ENCODE peak calls at places on chromosomes 12 and 14, in seven cellular contexts. D is NCI-H146; E is CD8-positive, alpha-beta T cell; G is coronary artery; L is sigmoid colon; S is T-cell; I is stimulated activated naive CD4-positive, alpha-beta T cell treated with Interleukin-2 at 50 U/mL for 16 hours. K is an unnamed sample.

GRCh38 chr12:12450043-12450451 is 93.2 kb downstream of the BORCS5 start:
- DNase-seq in D (no peak), E (no peak), G (no peak), L (no peak), S (no peak), I (no peak), K (no peak)

GRCh38 chr12:96989916-96990315 is 82.9 kb downstream of the NEDD1 start:
- DNase-seq in D (peak), E (no peak), G (no peak), L (no peak), S (no peak), I (no peak), K (no peak)

GRCh38 chr12:12890815-12891645 is at the start of gene GPRC5A:
- DNase-seq in D (peak), E (no peak), G (peak), L (peak), S (peak), I (peak), K (peak)

GRCh38 chr12:1642513-1642912 is 13.5 kb downstream of the WNT5B start:
- DNase-seq in D (peak), E (no peak), G (no peak), L (no peak), S (no peak), I (no peak), K (no peak)

GRCh38 chr14:81138429-81138828 is 82.3 kb downstream of the GTF2A1 start:
- DNase-seq in D (no peak), E (no peak), G (no peak), L (no peak), S (no peak), I (no peak), K (no peak)

GRCh38 chr14:77120771-77121743 is 20.5 kb downstream of the ZDHHC22 start:
- DNase-seq in D (no peak), E (no peak), G (peak), L (no peak), S (peak), I (peak), K (peak)

GRCh38 chr12:85804663-85805062 is 31.5 kb downstream of the RASSF9 start:
- DNase-seq in D (no peak), E (no peak), G (no peak), L (no peak), S (no peak), I (no peak), K (no peak)

GRCh38 chr14:38254565-38255407 is 1.1 kb downstream of the CLEC14A start:
- DNase-seq in D (no peak), E (no peak), G (no peak), L (no peak), S (no peak), I (no peak), K (no peak)

GRCh38 chr14:72788255-72788654 is 105.6 kb downstream of the DPF3 start:
- DNase-seq in D (no peak), E (no peak), G (no peak), L (no peak), S (no peak), I (no peak), K (no peak)

GRCh38 chr14:24411468-24412454 is 13.0 kb downstream of the NYNRIN start:
- DNase-seq in D (no peak), E (no peak), G (no peak), L (peak), S (no peak), I (peak), K (peak)

GRCh38 chr14:90546767-90547166 is 149.9 kb downstream of the CALM1 start:
- DNase-seq in D (peak), E (no peak), G (no peak), L (no peak), S (no peak), I (no peak), K (no peak)

GRCh38 chr14:21840765-21841164 is 167.1 kb upstream of the OR4E1 start:
- DNase-seq in D (no peak), E (no peak), G (no peak), L (no peak), S (no peak), I (no peak), K (peak)

GRCh38 chr14:31457665-31458659 is 656 bp upstream of the DTD2 start:
- DNase-seq in D (peak), E (no peak), G (no peak), L (no peak), S (no peak), I (no peak), K (no peak)

GRCh38 chr14:63180017-63180416 is 24.2 kb upstream of the RHOJ start:
- DNase-seq in D (no peak), E (no peak), G (no peak), L (peak), S (no peak), I (no peak), K (no peak)

GRCh38 chr12:92619730-92620684 is 82.8 kb upstream of the PLEKHG7 start:
- DNase-seq in D (no peak), E (no peak), G (no peak), L (no peak), S (no peak), I (no peak), K (no peak)

GRCh38 chr12:2049604-2050540 is 2.9 kb upstream of the CACNA1C start:
- DNase-seq in D (no peak), E (no peak), G (no peak), L (no peak), S (no peak), I (no peak), K (no peak)

GRCh38 chr14:72892879-72893635 is 844 bp downstream of the DPF3 start:
- DNase-seq in D (no peak), E (no peak), G (no peak), L (no peak), S (no peak), I (peak), K (peak)

GRCh38 chr12:95070378-95070777 is 3.0 kb downstream of the NR2C1 start:
- DNase-seq in D (no peak), E (no peak), G (no peak), L (no peak), S (no peak), I (no peak), K (no peak)

GRCh38 chr12:45644521-45644920 is 85.0 kb upstream of the ARID2 start:
- DNase-seq in D (no peak), E (no peak), G (no peak), L (no peak), S (no peak), I (no peak), K (no peak)

GRCh38 chr12:1799068-1799881 is 21.1 kb upstream of the LRTM2 start:
- DNase-seq in D (no peak), E (no peak), G (peak), L (no peak), S (no peak), I (no peak), K (no peak)

GRCh38 chr12:67981236-67982164 is 7.7 kb upstream of the IFNG-AS1 start:
- DNase-seq in D (peak), E (no peak), G (no peak), L (no peak), S (no peak), I (no peak), K (no peak)

GRCh38 chr14:60349663-60350365 is 100.8 kb downstream of the PPM1A start:
- DNase-seq in D (peak), E (no peak), G (no peak), L (no peak), S (no peak), I (peak), K (no peak)

GRCh38 chr12:90984114-90984513 is 20.7 kb downstream of the EPYC start:
- DNase-seq in D (no peak), E (no peak), G (no peak), L (no peak), S (no peak), I (no peak), K (no peak)

GRCh38 chr14:95562892-95563685 is 28.2 kb downstream of the GLRX5 start:
- DNase-seq in D (no peak), E (no peak), G (no peak), L (no peak), S (no peak), I (no peak), K (no peak)

GRCh38 chr12:90979936-90980335 is 24.8 kb downstream of the EPYC start:
- DNase-seq in D (no peak), E (no peak), G (no peak), L (no peak), S (no peak), I (no peak), K (no peak)

GRCh38 chr14:29712586-29712985 is 215.1 kb downstream of the PRKD1 start:
- DNase-seq in D (peak), E (no peak), G (no peak), L (no peak), S (no peak), I (no peak), K (no peak)

GRCh38 chr12:449203-449602 is 10.5 kb upstream of the B4GALNT3 start:
- DNase-seq in D (no peak), E (no peak), G (no peak), L (no peak), S (no peak), I (no peak), K (no peak)

GRCh38 chr12:56385873-56386272 is 23.2 kb upstream of the APOF start:
- DNase-seq in D (peak), E (no peak), G (no peak), L (no peak), S (no peak), I (no peak), K (no peak)